ENCODE peak calls at places on chromosomes 16 and 17, in six cellular contexts. Z, P, S, B, Y and M are unnamed samples.

GRCh38 chr17:69919789-69920188 is 155.2 kb upstream of the KCNJ16 start:
- DNase-seq in Z (no peak), P (no peak), S (no peak), B (no peak), Y (no peak), M (no peak)

GRCh38 chr16:49652441-49653175 is 203.3 kb downstream of the ZNF423 start:
- DNase-seq in Z (peak), P (peak), S (no peak), B (no peak), Y (peak), M (no peak)

GRCh38 chr16:85562102-85562786 is 50.9 kb upstream of the GSE1 start:
- DNase-seq in Z (no peak), P (no peak), S (no peak), B (no peak), Y (no peak), M (no peak)

GRCh38 chr16:46884513-46885293 is 541 bp downstream of the GPT2 start:
- DNase-seq in Z (no peak), P (peak), S (peak), B (no peak), Y (no peak), M (no peak)

GRCh38 chr17:74532115-74532514 is 840 bp upstream of the CD300LB start:
- DNase-seq in Z (peak), P (no peak), S (no peak), B (peak), Y (no peak), M (no peak)

GRCh38 chr16:73046484-73047214 is 1.3 kb downstream of the ZFHX3 start:
- DNase-seq in Z (no peak), P (no peak), S (no peak), B (no peak), Y (no peak), M (no peak)

GRCh38 chr17:7717756-7718350 is 309 bp downstream of the DNAH2 start:
- DNase-seq in Z (no peak), P (peak), S (no peak), B (no peak), Y (no peak), M (no peak)

GRCh38 chr17:57415737-57416354 is 159.5 kb downstream of the MSI2 start:
- DNase-seq in Z (no peak), P (no peak), S (no peak), B (no peak), Y (no peak), M (no peak)

GRCh38 chr17:15451681-15452080 is 15.7 kb downstream of the CDRT4 start:
- DNase-seq in Z (no peak), P (peak), S (no peak), B (no peak), Y (no peak), M (no peak)

GRCh38 chr17:75506134-75506533 is 9.2 kb downstream of the CASKIN2 start:
- DNase-seq in Z (no peak), P (no peak), S (no peak), B (no peak), Y (no peak), M (no peak)

GRCh38 chr16:58127634-58128033 is 1.5 kb downstream of the CFAP20 start:
- DNase-seq in Z (no peak), P (no peak), S (no peak), B (no peak), Y (no peak), M (no peak)

GRCh38 chr17:61574542-61575351 is 16.3 kb downstream of the NACA2 start:
- DNase-seq in Z (peak), P (peak), S (peak), B (no peak), Y (no peak), M (peak)

GRCh38 chr17:77601054-77601979 is 357.2 kb upstream of the TNRC6C start:
- DNase-seq in Z (no peak), P (no peak), S (no peak), B (no peak), Y (no peak), M (no peak)

GRCh38 chr16:85138825-85139627 is 26.8 kb upstream of the CIBAR2 start:
- DNase-seq in Z (no peak), P (no peak), S (no peak), B (no peak), Y (no peak), M (no peak)

GRCh38 chr16:82082543-82083244 is 47.6 kb downstream of the HSD17B2 start:
- DNase-seq in Z (no peak), P (peak), S (no peak), B (no peak), Y (no peak), M (peak)

GRCh38 chr16:22152316-22152715 is 10.0 kb upstream of the SDR42E2 start:
- DNase-seq in Z (no peak), P (no peak), S (no peak), B (no peak), Y (no peak), M (no peak)

GRCh38 chr17:43356450-43356849 is 42.3 kb upstream of the ARL4D start:
- DNase-seq in Z (no peak), P (no peak), S (no peak), B (no peak), Y (no peak), M (no peak)

GRCh38 chr16:54331241-54332002 is 44.8 kb upstream of the IRX3 start:
- DNase-seq in Z (no peak), P (no peak), S (no peak), B (no peak), Y (no peak), M (no peak)

GRCh38 chr16:22813223-22813945 is 578 bp upstream of the HS3ST2 start:
- DNase-seq in Z (peak), P (peak), S (peak), B (no peak), Y (no peak), M (no peak)

GRCh38 chr17:74351552-74352210 is 10.0 kb downstream of the BTBD17 start:
- DNase-seq in Z (no peak), P (no peak), S (no peak), B (no peak), Y (no peak), M (no peak)

GRCh38 chr17:32518856-32519768 is 32.3 kb downstream of the CDK5R1 start:
- DNase-seq in Z (peak), P (peak), S (peak), B (no peak), Y (no peak), M (no peak)

GRCh38 chr16:87201777-87202176 is 115.4 kb downstream of the C16orf95 start:
- DNase-seq in Z (no peak), P (no peak), S (no peak), B (no peak), Y (no peak), M (no peak)

GRCh38 chr17:72173475-72174116 is 52.8 kb downstream of the SOX9 start:
- DNase-seq in Z (no peak), P (peak), S (no peak), B (no peak), Y (no peak), M (no peak)
- TF ChIP-seq CTCF in Z (no peak), P (no peak), S (no peak), B (no peak), Y (no peak), M (no peak)

GRCh38 chr17:30278032-30278431 is 13.7 kb downstream of the BLMH start:
- DNase-seq in Z (no peak), P (peak), S (no peak), B (no peak), Y (no peak), M (no peak)
- TF ChIP-seq CTCF in Z (no peak), P (peak), S (peak), B (no peak), Y (peak), M (peak)

GRCh38 chr16:746637-747036 is 5.8 kb upstream of the CIAO3 start:
- DNase-seq in Z (no peak), P (no peak), S (no peak), B (no peak), Y (no peak), M (no peak)

GRCh38 chr16:740764-741505 is at the start of gene CIAO3:
- DNase-seq in Z (peak), P (peak), S (peak), B (no peak), Y (peak), M (peak)

GRCh38 chr16:745739-746138 is 4.9 kb upstream of the CIAO3 start:
- DNase-seq in Z (no peak), P (no peak), S (no peak), B (no peak), Y (no peak), M (no peak)

GRCh38 chr16:741986-742629 is 1.3 kb upstream of the CIAO3 start:
- DNase-seq in Z (no peak), P (no peak), S (no peak), B (no peak), Y (no peak), M (no peak)

DNA sequence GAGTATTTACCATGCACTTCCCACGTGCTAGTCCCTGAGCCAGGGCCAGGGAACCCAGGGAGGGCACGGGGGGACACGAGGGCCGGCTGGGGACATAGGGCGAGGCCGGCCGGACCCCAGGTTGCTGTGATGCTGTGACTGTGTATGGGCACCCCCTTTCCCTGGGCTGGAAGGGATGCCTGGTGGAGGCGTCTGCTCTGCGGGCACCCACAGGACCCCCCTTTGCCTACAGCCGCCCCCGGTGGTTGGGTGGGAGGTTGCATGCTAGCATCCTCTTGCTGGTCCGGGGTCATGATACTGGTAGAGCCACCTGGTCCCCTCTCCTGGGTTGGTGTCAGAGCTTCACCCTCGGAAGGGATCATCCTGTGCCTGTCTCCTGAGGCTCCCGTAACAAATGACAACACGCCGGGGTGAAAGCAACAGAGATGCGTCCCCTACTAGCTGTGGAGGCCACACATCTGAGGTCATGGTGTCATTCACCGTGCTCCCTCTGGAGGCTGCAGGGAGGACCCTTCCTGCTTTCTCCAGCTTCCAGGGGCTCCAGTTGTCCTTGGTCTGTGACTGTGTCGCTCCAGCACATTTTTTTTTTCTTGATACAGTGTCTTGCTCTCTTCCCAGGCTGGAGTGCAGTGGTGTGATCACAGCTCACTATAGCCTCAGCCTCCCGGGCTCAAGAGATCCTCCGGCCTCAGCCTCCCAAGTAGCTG is 3.1 kb upstream of the CIAO3 start:
- DNase-seq in Z (no peak), P (no peak), S (no peak), B (no peak), Y (no peak), M (no peak)
- TF ChIP-seq CTCF in Z (no peak), P (no peak), S (peak), B (no peak), Y (no peak), M (peak)

DNA sequence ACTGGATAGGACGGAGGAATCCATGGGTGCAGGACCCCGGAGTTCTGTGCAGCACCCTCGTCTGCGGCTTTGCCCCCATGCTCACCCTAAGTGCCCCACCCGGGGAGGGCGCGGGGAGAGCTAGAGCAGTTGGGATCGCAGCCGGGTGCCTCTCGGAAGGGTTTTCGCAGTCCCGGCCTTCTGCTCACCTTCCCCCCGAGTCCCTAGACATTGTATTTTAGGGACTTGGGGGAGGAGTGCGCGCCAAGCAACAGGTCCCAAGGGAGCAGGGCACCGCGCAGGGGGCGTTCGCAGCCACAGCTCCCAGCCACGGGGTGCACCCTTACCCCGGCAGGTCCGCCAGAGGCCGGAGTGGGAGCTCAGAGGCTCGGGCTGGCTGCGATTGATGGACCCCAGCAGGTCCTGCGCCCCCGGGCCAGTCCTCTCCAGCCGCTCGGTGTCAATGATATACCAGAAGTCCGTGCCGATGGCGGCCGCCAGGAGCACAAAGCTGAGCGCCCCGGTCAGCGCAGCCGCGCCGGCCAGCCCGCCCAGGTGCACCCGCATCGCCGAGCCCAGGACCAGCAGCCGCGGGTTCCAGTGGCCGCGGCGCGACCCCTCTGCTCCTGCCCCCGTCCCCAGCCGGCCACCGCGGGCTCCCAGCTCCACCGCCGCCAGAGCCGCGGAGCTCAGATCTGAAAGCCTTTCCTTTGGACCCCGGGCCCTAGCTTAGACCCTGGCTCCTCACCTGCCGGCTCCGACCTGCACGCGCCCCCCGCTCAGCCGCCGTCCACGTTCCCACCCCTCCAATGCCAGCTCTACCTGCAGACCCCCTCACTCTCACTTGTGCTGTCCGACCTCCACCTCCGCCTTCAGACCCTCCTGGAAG is 784 bp downstream of the TMEM114 start:
- DNase-seq in Z (no peak), P (no peak), S (no peak), B (no peak), Y (no peak), M (no peak)
- TF ChIP-seq CTCF in Z (no peak), P (no peak), S (peak), B (no peak), Y (no peak), M (no peak)

GRCh38 chr17:63950940-63951907 is 19.1 kb upstream of the CD79B start:
- DNase-seq in Z (peak), P (no peak), S (no peak), B (no peak), Y (no peak), M (no peak)
- TF ChIP-seq CTCF in Z (peak), P (peak), S (peak), B (no peak), Y (peak), M (peak)

GRCh38 chr16:19507882-19508281 is 14.0 kb downstream of the GDE1 start:
- DNase-seq in Z (no peak), P (no peak), S (no peak), B (no peak), Y (no peak), M (no peak)

GRCh38 chr16:19503461-19504075 is 18.3 kb downstream of the GDE1 start:
- DNase-seq in Z (no peak), P (no peak), S (no peak), B (no peak), Y (no peak), M (no peak)

GRCh38 chr16:19502395-19503131 is 19.3 kb downstream of the GDE1 start:
- DNase-seq in Z (peak), P (peak), S (peak), B (no peak), Y (no peak), M (peak)

GRCh38 chr16:19505600-19506303 is 16.1 kb downstream of the GDE1 start:
- DNase-seq in Z (no peak), P (peak), S (no peak), B (no peak), Y (no peak), M (peak)

DNA sequence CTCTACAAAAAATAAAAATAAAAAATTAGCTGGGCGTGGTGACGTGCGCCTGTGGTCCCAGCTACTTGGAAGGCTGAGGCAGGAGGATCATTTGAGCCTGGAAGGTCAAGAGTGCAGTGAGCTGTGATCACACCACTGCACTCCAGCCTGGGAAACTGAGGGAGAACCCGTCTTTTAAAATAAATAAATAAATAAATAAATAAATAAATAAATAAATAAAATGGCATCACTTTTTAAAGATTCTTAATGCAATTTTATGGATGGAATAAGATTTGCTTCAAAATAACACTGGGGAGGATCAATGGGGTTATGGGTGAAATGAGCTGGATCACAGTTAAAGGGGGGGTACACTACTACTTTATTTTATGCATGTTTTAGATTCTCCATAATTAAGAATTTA is 14.9 kb downstream of the GDE1 start:
- DNase-seq in Z (no peak), P (no peak), S (no peak), B (no peak), Y (no peak), M (no peak)
- TF ChIP-seq CTCF in Z (no peak), P (no peak), S (no peak), B (no peak), Y (no peak), M (no peak)

DNA sequence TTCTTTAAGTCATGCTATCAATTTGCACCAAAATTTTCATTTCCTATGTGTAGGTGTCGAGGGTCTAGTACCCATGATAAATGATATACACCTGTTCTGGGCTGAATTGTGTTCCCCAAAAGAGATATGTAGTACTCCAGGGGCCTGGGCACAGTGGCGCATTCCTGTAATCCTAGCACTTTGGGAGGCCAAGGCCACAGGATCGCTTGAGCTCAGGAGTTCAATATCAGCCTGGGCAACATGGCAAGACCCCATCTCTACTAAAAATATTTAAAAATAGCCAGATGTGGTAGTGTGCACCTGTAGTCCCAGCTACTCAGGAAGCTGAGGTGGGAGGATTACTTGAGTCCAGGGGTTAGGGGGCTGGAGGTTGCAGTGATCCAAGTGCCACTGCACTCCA is 23.5 kb upstream of the KANSL1 start:
- DNase-seq in Z (no peak), P (no peak), S (no peak), B (no peak), Y (no peak), M (no peak)
- TF ChIP-seq CTCF in Z (no peak), P (no peak), S (no peak), B (no peak), Y (no peak), M (no peak)

GRCh38 chr17:79108870-79109269 is 34.2 kb downstream of the ENGASE start:
- DNase-seq in Z (no peak), P (no peak), S (no peak), B (no peak), Y (no peak), M (no peak)
- TF ChIP-seq CTCF in Z (no peak), P (no peak), S (no peak), B (no peak), Y (no peak), M (no peak)